ENCODE peak calls at places on chromosome 20, in nine cellular contexts. H is osteocyte, X is ELF-1, S is SHP77, A is nucleus accumbens, R is fibroblast of pulmonary artery, F is AG08395, T is RCC 7860, M is NT2/D1. I is an unnamed sample.

GRCh38 chr20:9409352-9409751 is 105.0 kb upstream of the LAMP5 start:
- DNase-seq in H (no peak), X (no peak), S (no peak), A (no peak), R (peak), F (peak), T (peak), M (no peak), I (no peak)

GRCh38 chr20:38165089-38165965 is at the start of gene TGM2:
- DNase-seq in H (no peak), X (peak), S (peak), A (no peak), R (peak), F (peak), T (peak), M (no peak), I (no peak)

GRCh38 chr20:56299362-56299761 is 50.8 kb downstream of the MC3R start:
- DNase-seq in H (no peak), X (no peak), S (no peak), A (no peak), R (no peak), F (no peak), T (no peak), M (no peak), I (no peak)

GRCh38 chr20:20737158-20737557 is 24.7 kb upstream of the RALGAPA2 start:
- DNase-seq in H (no peak), X (no peak), S (no peak), A (no peak), R (no peak), F (no peak), T (no peak), M (no peak), I (no peak)

GRCh38 chr20:17631576-17632319 is 50.3 kb downstream of the RRBP1 start:
- DNase-seq in H (no peak), X (no peak), S (no peak), A (no peak), R (no peak), F (no peak), T (no peak), M (no peak), I (no peak)

GRCh38 chr20:48774696-48775095 is 53.1 kb downstream of the PREX1 start:
- DNase-seq in H (no peak), X (no peak), S (no peak), A (no peak), R (no peak), F (no peak), T (no peak), M (no peak), I (no peak)

GRCh38 chr20:61453219-61453618 is 201.2 kb downstream of the CDH4 start:
- DNase-seq in H (peak), X (no peak), S (no peak), A (no peak), R (no peak), F (no peak), T (no peak), M (no peak), I (no peak)

GRCh38 chr20:38123021-38123587 is 42.0 kb downstream of the TGM2 start:
- DNase-seq in H (peak), X (peak), S (no peak), A (no peak), R (peak), F (no peak), T (no peak), M (no peak), I (no peak)

GRCh38 chr20:57470666-57471495 is 54.1 kb downstream of the CTCFL start:
- DNase-seq in H (no peak), X (no peak), S (no peak), A (no peak), R (no peak), F (no peak), T (no peak), M (no peak), I (no peak)

GRCh38 chr20:3592931-3593330 is 70.3 kb downstream of the GFRA4 start:
- DNase-seq in H (no peak), X (no peak), S (no peak), A (no peak), R (no peak), F (no peak), T (no peak), M (no peak), I (no peak)